ENCODE peak calls at places on chromosomes 4 and X, in seven cellular contexts. X, M, A, Z, D, L and P are unnamed samples.

GRCh38 chr4:185307136-185307950 is 88.4 kb downstream of the LRP2BP start:
- DNase-seq in X (no peak), M (no peak), A (no peak), Z (no peak), D (no peak), L (no peak), P (no peak)

GRCh38 chr4:64144994-64145393 is 264.3 kb downstream of the TECRL start:
- DNase-seq in X (no peak), M (no peak), A (no peak), Z (no peak), D (no peak), L (no peak), P (no peak)

GRCh38 chr4:110865611-110866254 is 242.9 kb upstream of the PITX2 start:
- DNase-seq in X (no peak), M (no peak), A (no peak), Z (no peak), D (no peak), L (no peak), P (no peak)

GRCh38 chr4:151797131-151797530 is 36.3 kb upstream of the GATB start:
- DNase-seq in X (no peak), M (no peak), A (no peak), Z (no peak), D (no peak), L (no peak), P (no peak)

GRCh38 chr4:28886934-28887333 is 1833.2 kb upstream of the PCDH7 start:
- DNase-seq in X (no peak), M (no peak), A (no peak), Z (no peak), D (no peak), L (no peak), P (no peak)

GRCh38 chr4:158302076-158302866 is 92.0 kb downstream of the TMEM144 start:
- DNase-seq in X (no peak), M (no peak), A (peak), Z (no peak), D (no peak), L (no peak), P (no peak)

GRCh38 chrX:103441878-103442535 is 65.7 kb downstream of the BEX3 start:
- DNase-seq in X (no peak), M (no peak), A (peak), Z (no peak), D (no peak), L (no peak), P (no peak)

GRCh38 chr4:102114118-102114630 is 231.1 kb downstream of the SLC39A8 start:
- DNase-seq in X (no peak), M (peak), A (no peak), Z (no peak), D (no peak), L (no peak), P (no peak)

GRCh38 chr4:74158561-74159396 is 861 bp downstream of the MTHFD2L start:
- DNase-seq in X (no peak), M (peak), A (no peak), Z (no peak), D (no peak), L (no peak), P (no peak)

GRCh38 chrX:12949205-12949926 is 25.5 kb upstream of the TMSB4X start:
- DNase-seq in X (no peak), M (no peak), A (no peak), Z (no peak), D (no peak), L (no peak), P (no peak)